ENCODE peak calls at places on chromosome 4, in five cellular contexts. R is mammary epithelial cell, M is spleen, Y is left lung, F is cardiac muscle cell. O is an unnamed sample. For H3K4me1, the result is how much of the 10 kb centered on the place peaks cover.

GRCh38 chr4:114078636-114079035 is 99.2 kb upstream of the ARSJ start:
- DNase-seq in R (no peak), M (no peak), Y (no peak), F (no peak), O (peak)

GRCh38 chr4:156169011-156169410 is 215.3 kb upstream of the CTSO start:
- DNase-seq in R (peak), M (no peak), Y (no peak), F (peak), O (peak)

GRCh38 chr4:55444822-55445221 is 49.1 kb downstream of the TMEM165 start:
- DNase-seq in R (no peak), M (no peak), Y (no peak), F (peak), O (peak)

GRCh38 chr4:165844151-165844550 is 28.9 kb upstream of the TLL1 start:
- DNase-seq in R (no peak), M (no peak), Y (no peak), F (no peak), O (no peak)

GRCh38 chr4:68693325-68694075 is 23.0 kb upstream of the UGT2B15 start:
- DNase-seq in R (no peak), M (no peak), Y (no peak), F (no peak), O (no peak)

GRCh38 chr4:101393256-101393655 is 45.9 kb upstream of the PPP3CA start:
- DNase-seq in R (peak), M (no peak), Y (no peak), F (no peak), O (peak)

GRCh38 chr4:184699941-184700340 is 34.0 kb downstream of the CENPU start:
- DNase-seq in R (no peak), M (no peak), Y (no peak), F (no peak), O (peak)

GRCh38 chr4:88722276-88722780 is 24.7 kb upstream of the NAP1L5 start:
- DNase-seq in R (no peak), M (no peak), Y (no peak), F (no peak), O (no peak)

GRCh38 chr4:151015458-151016344 is 617 bp upstream of the LRBA start:
- DNase-seq in R (peak), M (peak), Y (peak), F (peak), O (peak)

GRCh38 chr4:3469386-3470243 is 6.5 kb downstream of the DOK7 start:
- DNase-seq in R (no peak), M (peak), Y (peak), F (no peak), O (no peak)

GRCh38 chr4:176945314-176945713 is 152.6 kb upstream of the VEGFC start:
- DNase-seq in R (no peak), M (no peak), Y (no peak), F (no peak), O (no peak)

GRCh38 chr4:94545296-94545695 is 93.6 kb downstream of the PDLIM5 start:
- DNase-seq in R (peak), M (no peak), Y (no peak), F (no peak), O (peak)

GRCh38 chr4:145154573-145154972 is 25.8 kb downstream of the OTUD4 start:
- DNase-seq in R (peak), M (no peak), Y (no peak), F (peak), O (peak)

GRCh38 chr4:79164961-79165610 is 160.8 kb downstream of the NAA11 start:
- DNase-seq in R (no peak), M (no peak), Y (no peak), F (no peak), O (no peak)

GRCh38 chr4:153152453-153153338 is 51.5 kb upstream of the TRIM2 start:
- DNase-seq in R (peak), M (peak), Y (peak), F (peak), O (peak)

GRCh38 chr4:173367285-173367684 is 3.5 kb upstream of the SAP30 start:
- DNase-seq in R (peak), M (no peak), Y (no peak), F (no peak), O (peak)

GRCh38 chr4:26321326-26322276 is 787 bp downstream of the RBPJ start:
- DNase-seq in R (peak), M (peak), Y (no peak), F (peak), O (peak)

GRCh38 chr4:139986108-139986507 is 167.9 kb downstream of the MAML3 start:
- DNase-seq in R (no peak), M (no peak), Y (no peak), F (no peak), O (no peak)

GRCh38 chr4:101081166-101081565 is 266.2 kb downstream of the PPP3CA start:
- DNase-seq in R (no peak), M (no peak), Y (no peak), F (no peak), O (no peak)

GRCh38 chr4:146058531-146058930 is 117.0 kb upstream of the LSM6 start:
- DNase-seq in R (no peak), M (no peak), Y (no peak), F (no peak), O (no peak)

GRCh38 chr4:2258091-2259035 is 3.5 kb downstream of the MXD4 start:
- DNase-seq in R (no peak), M (peak), Y (peak), F (no peak), O (no peak)

GRCh38 chr4:176676901-176677300 is 115.8 kb downstream of the VEGFC start:
- DNase-seq in R (no peak), M (no peak), Y (no peak), F (no peak), O (peak)

GRCh38 chr4:184437988-184438774 is 36.2 kb downstream of the IRF2 start:
- DNase-seq in R (no peak), M (no peak), Y (no peak), F (no peak), O (no peak)

GRCh38 chr4:127606823-127607222 is 25.9 kb upstream of the INTU start:
- DNase-seq in R (no peak), M (no peak), Y (no peak), F (no peak), O (no peak)

GRCh38 chr4:34417160-34417559 is 1827.2 kb downstream of the ARAP2 start:
- DNase-seq in R (peak), M (peak), Y (peak), F (no peak), O (peak)

GRCh38 chr4:2793578-2793919 is 664 bp downstream of the SH3BP2 start:
- DNase-seq in R (no peak), M (peak), Y (peak), F (no peak), O (peak)

DNA sequence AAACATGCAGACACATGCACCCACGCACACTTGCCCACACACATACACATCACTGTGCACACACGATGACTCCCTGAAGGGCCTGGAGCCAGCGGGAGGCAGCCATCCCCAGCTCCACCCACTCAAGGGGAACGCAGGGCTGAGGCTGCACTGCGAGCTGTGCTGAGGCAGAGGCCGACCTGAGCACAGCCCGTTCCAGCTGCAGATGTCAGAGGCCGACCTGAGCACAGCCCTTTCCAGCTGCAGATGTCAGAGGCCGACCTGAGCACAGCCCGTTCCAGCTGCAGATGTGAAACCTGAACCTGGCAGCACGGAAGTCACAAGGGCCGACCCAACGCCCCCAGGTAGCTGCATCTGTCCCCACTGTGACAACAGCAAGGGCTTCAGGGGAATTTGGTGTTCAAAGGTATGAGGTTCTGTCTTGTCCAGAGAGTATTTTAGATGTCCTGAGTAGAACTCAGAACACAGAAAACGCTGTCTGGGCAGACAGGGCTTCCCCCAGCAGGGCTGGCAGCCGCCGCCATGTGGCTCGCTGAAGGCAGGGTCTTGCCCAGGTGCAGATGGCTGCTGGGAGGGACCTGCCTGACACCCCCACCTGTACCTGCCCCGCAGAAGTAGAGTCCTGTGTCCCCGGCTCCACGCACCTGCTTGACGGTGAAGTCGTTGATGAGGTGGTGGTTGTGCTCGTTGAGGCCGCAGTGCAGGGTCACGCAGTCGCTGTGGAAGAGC is 33.4 kb downstream of the CTBP1 start:
- DNase-seq in R (no peak), M (no peak), Y (no peak), F (no peak), O (no peak)
- H3K4me1 ChIP-seq in R (under half), M (under half), Y (under half), F (under half), O (under half)

DNA sequence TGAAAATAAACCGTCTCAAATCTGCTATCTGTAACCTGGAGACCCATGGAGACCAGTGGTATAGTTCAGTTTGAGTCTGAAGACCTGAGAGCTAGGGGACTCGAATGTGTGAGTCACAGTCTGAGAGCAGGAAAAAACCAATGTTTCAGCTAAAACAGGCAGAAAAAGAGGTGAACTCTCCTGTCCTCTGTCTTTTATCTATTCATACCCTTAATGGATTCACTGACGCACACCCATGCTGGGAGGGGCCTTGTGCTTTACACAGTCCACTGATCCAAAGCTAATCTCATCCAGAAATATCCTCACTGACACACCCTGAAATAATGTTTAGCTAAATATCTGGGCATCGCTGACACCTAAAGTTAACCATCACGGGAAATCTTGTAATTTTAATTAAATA is 297.9 kb downstream of the GPM6A start:
- DNase-seq in R (no peak), M (no peak), Y (no peak), F (no peak), O (no peak)
- H3K4me1 ChIP-seq in R (under half), M (under half), Y (under half), F (under half), O (under half)

GRCh38 chr4:10098770-10099139 is 17.8 kb downstream of the WDR1 start:
- DNase-seq in R (peak), M (no peak), Y (peak), F (no peak), O (peak)

GRCh38 chr4:10096976-10097330 is 19.6 kb downstream of the WDR1 start:
- DNase-seq in R (no peak), M (no peak), Y (peak), F (no peak), O (no peak)

GRCh38 chr4:10099521-10100325 is 16.9 kb downstream of the WDR1 start:
- DNase-seq in R (no peak), M (no peak), Y (peak), F (no peak), O (no peak)

GRCh38 chr4:10096201-10096975 is 20.2 kb downstream of the WDR1 start:
- DNase-seq in R (peak), M (peak), Y (peak), F (no peak), O (peak)

GRCh38 chr4:10097906-10098769 is 18.5 kb downstream of the WDR1 start:
- DNase-seq in R (no peak), M (no peak), Y (peak), F (no peak), O (peak)
- H3K4me1 ChIP-seq in R (half or more), M (half or more), Y (under half), F (half or more), O (half or more)

GRCh38 chr4:148065069-148065468 is 333.2 kb downstream of the ARHGAP10 start:
- DNase-seq in R (peak), M (no peak), Y (no peak), F (no peak), O (peak)
- H3K4me1 ChIP-seq in R (under half), M (under half), Y (under half), F (under half), O (under half)

DNA sequence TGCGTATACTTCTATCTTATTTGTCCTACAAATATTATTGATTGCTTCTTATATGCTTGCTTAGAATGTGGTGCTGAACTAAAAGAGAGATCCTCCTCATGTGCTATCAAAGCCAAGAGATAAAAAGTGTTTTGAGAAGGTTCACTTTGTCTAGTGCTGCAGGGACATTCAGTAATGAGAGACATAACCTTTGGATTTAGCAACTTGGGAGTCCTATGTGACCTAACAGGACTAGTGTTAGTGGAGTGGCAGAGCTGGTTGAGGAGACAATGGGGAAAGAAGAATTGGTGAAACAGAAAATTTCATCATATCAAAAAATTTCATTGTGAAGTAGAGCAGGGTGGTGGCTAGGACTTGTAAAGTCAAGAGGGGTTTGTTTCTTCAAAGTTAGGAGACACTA is 117.0 kb downstream of the RAPGEF2 start:
- DNase-seq in R (no peak), M (no peak), Y (no peak), F (no peak), O (no peak)
- H3K4me1 ChIP-seq in R (under half), M (under half), Y (under half), F (under half), O (under half)

GRCh38 chr4:147991543-147992295 is 259.8 kb downstream of the ARHGAP10 start:
- DNase-seq in R (no peak), M (no peak), Y (no peak), F (no peak), O (no peak)
- H3K4me1 ChIP-seq in R (under half), M (under half), Y (under half), F (under half), O (under half)

GRCh38 chr4:169115897-169116254 is 105.8 kb upstream of the CBR4 start:
- DNase-seq in R (peak), M (no peak), Y (no peak), F (peak), O (peak)
- H3K4me1 ChIP-seq in R (under half), M (under half), Y (under half), F (under half), O (under half)